ENCODE peak calls at places on chromosomes 13 and 19, in nine cellular contexts. A is tibial nerve; R is CD8-positive, alpha-beta T cell; J is suprapubic skin; O is IMR-90; D is epithelial cell of prostate; X is heart left ventricle; K is heart right ventricle; Q is ovary. Y is an unnamed sample.

GRCh38 chr19:44848805-44849457 is 2.8 kb downstream of the NECTIN2 start:
- DNase-seq in Q (peak), A (no peak), X (peak), D (no peak), K (peak), J (peak), R (no peak), O (no peak), Y (no peak)

GRCh38 chr13:79380943-79381445 is 25.1 kb downstream of the RBM26 start:
- DNase-seq in A (no peak), J (no peak), O (no peak), K (no peak), D (no peak), R (no peak), X (no peak), Q (no peak), Y (no peak)

GRCh38 chr13:37074703-37075102 is 15.2 kb upstream of the SUPT20H start:
- DNase-seq in J (no peak), X (no peak), O (peak), K (no peak), Q (no peak), A (no peak), R (no peak), D (no peak), Y (no peak)

GRCh38 chr19:4058696-4059492 is 7.8 kb downstream of the ZBTB7A start:
- DNase-seq in Q (peak), X (peak), R (no peak), A (no peak), J (no peak), D (no peak), K (no peak), O (no peak), Y (no peak)

GRCh38 chr13:79307866-79308298 is 98.2 kb downstream of the RBM26 start:
- DNase-seq in K (no peak), J (no peak), Q (peak), O (peak), D (peak), X (peak), A (no peak), R (no peak), Y (no peak)

GRCh38 chr13:65310663-65311328 is 1919.3 kb downstream of the PCDH9 start:
- DNase-seq in X (no peak), J (no peak), Q (no peak), O (no peak), R (no peak), A (no peak), K (no peak), D (no peak), Y (no peak)

GRCh38 chr19:14406645-14407331 is 12.4 kb downstream of the DDX39A start:
- DNase-seq in O (no peak), K (no peak), A (no peak), D (no peak), X (no peak), R (no peak), J (no peak), Q (no peak), Y (no peak)

GRCh38 chr13:83085186-83085900 is 796.9 kb downstream of the SLITRK1 start:
- DNase-seq in O (peak), Q (no peak), A (no peak), K (no peak), D (no peak), X (no peak), J (no peak), R (no peak), Y (no peak)

GRCh38 chr19:55681131-55682087 is 6.4 kb downstream of the EPN1 start:
- DNase-seq in O (peak), Q (peak), J (no peak), D (no peak), R (no peak), X (no peak), K (no peak), A (no peak), Y (no peak)

GRCh38 chr13:39900106-39900750 is 244.8 kb downstream of the COG6 start:
- DNase-seq in A (no peak), K (no peak), D (no peak), X (no peak), J (no peak), O (peak), R (no peak), Q (no peak), Y (no peak)

GRCh38 chr19:56066152-56067023 is 54.7 kb downstream of the ZNF787 start:
- DNase-seq in A (no peak), X (peak), K (peak), O (peak), J (no peak), D (no peak), R (peak), Q (peak), Y (peak)

GRCh38 chr13:40116008-40116407 is 460.5 kb downstream of the COG6 start:
- DNase-seq in X (peak), J (no peak), Q (peak), R (no peak), A (peak), D (peak), K (no peak), O (peak), Y (peak)

GRCh38 chr19:30224689-30225606 is 147.2 kb upstream of the ZNF536 start:
- DNase-seq in K (no peak), R (no peak), J (no peak), D (no peak), O (no peak), X (no peak), Q (no peak), A (no peak), Y (no peak)

GRCh38 chr19:37506387-37507166 is at the start of gene ZNF793:
- DNase-seq in O (peak), D (peak), R (peak), X (peak), Q (peak), J (peak), A (peak), K (peak), Y (peak)

GRCh38 chr19:48633148-48634035 is 3.8 kb downstream of the DBP start:
- DNase-seq in R (no peak), D (no peak), A (no peak), K (no peak), J (peak), O (no peak), X (no peak), Q (no peak), Y (no peak)

GRCh38 chr19:48632692-48633147 is 4.5 kb downstream of the DBP start:
- DNase-seq in A (no peak), K (no peak), O (peak), D (no peak), Q (no peak), J (no peak), R (no peak), X (no peak), Y (no peak)

GRCh38 chr19:48634424-48635262 is 2.5 kb downstream of the DBP start:
- DNase-seq in Q (peak), R (peak), D (peak), J (peak), A (peak), O (peak), X (peak), K (peak), Y (peak)

GRCh38 chr19:48635263-48635965 is 1.8 kb downstream of the DBP start:
- DNase-seq in J (peak), D (no peak), A (peak), X (peak), R (peak), O (no peak), K (peak), Q (peak), Y (peak)

DNA sequence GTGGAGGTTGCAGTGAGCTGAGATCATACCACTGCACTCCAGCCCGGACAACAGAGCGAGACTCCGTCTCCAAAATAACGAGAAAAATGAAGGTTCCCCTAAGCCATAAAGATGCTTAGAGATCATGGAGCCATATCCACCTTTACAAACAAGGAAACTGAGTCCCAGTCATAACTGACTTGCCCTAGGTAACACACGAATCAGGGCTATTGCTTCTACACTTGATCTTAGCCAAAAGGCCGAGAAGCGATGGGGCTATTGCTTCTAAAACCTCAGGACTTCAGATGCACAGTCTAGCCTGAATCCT is 3.2 kb downstream of the DBP start:
- DNase-seq in J (no peak), D (no peak), Q (no peak), A (no peak), X (no peak), R (no peak), O (no peak), K (no peak), Y (no peak)
- H3K27ac ChIP-seq in J (peak), D (peak), Q (peak), A (peak), X (peak), R (peak), O (peak), K (peak), Y (peak)

GRCh38 chr19:5624154-5624663 is 1.3 kb downstream of the SAFB start:
- DNase-seq in X (no peak), D (no peak), J (no peak), R (no peak), Q (peak), O (peak), A (peak), K (peak), Y (peak)
- H3K27ac ChIP-seq in X (peak), D (peak), J (peak), R (peak), Q (peak), O (peak), A (peak), K (peak), Y (peak)

GRCh38 chr19:10922638-10923014 is 5.8 kb downstream of the YIPF2 start:
- DNase-seq in R (no peak), D (no peak), K (no peak), A (no peak), Q (no peak), X (no peak), J (no peak), O (no peak), Y (no peak)
- H3K27ac ChIP-seq in R (no peak), D (no peak), K (no peak), A (no peak), Q (no peak), X (no peak), J (no peak), O (no peak), Y (no peak)

GRCh38 chr19:34985249-34986022 is 14.7 kb upstream of the GRAMD1A start:
- DNase-seq in R (no peak), A (no peak), O (peak), K (peak), J (peak), X (peak), Q (no peak), D (no peak), Y (no peak)
- H3K27ac ChIP-seq in R (peak), A (no peak), O (no peak), K (peak), J (peak), X (no peak), Q (no peak), D (no peak), Y (peak)

DNA sequence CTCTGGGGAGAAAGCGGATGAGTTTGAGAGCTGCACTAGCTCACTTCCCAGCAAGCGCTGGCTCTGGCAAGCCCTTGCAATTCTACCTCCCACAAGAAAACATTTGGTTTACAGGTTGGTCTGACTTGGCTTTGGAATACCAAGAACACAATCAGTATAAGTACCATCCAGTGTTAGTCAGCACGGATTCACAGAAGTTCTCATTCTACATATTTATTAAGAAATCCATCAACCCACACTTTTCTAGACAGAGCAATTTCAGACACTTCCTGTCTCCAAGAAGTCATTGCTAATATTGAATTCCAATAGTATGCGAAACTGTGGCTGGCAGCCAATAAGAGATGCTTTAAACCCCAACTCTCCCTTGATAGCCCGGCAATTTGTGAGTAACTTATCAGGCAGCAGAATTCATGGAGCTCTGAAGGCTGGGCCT is 59.5 kb upstream of the WASF3 start:
- DNase-seq in K (no peak), D (no peak), O (peak), J (no peak), R (no peak), Q (no peak), X (no peak), A (no peak), Y (no peak)
- H3K27ac ChIP-seq in K (no peak), D (peak), O (no peak), J (no peak), R (no peak), Q (no peak), X (no peak), A (no peak), Y (no peak)

DNA sequence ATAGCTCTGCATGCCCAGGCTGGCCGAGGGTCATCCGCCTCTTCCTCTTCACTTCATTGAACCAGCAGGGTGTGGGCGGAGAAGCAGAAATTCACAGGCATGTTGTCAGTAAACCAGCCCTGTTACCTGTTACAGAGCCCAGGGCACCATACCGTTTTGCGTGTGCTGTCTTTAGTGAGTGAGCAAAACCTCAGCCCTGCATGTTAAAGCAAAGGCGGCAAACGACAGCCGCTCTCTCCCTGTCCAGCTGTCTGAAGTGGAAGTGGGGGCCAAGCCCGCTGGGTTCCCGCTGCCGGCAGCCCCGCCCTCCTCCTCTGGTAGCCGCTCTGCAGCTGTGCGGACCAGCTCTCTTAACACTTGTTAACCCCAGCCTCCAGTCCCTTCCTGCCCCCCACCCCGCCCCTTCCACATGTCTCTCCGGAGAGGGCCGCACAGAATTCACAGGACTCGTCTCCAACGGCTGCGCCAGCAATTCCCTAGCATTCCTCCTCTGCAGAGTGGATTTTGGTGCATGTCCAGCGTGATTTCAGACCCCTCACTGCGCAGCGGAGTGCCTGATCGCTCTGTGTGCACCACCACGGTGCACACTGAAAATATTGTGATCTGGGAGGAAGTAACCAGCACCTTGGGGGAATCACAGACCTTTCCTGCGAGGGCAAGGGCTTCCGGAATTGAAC is 12.7 kb downstream of the KLHL26 start:
- DNase-seq in D (no peak), O (peak), R (no peak), X (peak), Q (peak), K (peak), A (peak), J (no peak), Y (no peak)
- H3K27ac ChIP-seq in D (no peak), O (peak), R (no peak), X (peak), Q (peak), K (peak), A (peak), J (peak), Y (no peak)

GRCh38 chr19:33075519-33075918 is 5.5 kb upstream of the GPATCH1 start:
- DNase-seq in D (no peak), X (no peak), K (no peak), O (no peak), J (no peak), R (no peak), Q (no peak), A (no peak), Y (no peak)
- H3K27ac ChIP-seq in D (no peak), X (no peak), K (no peak), O (no peak), J (no peak), R (no peak), Q (no peak), A (no peak), Y (no peak)

DNA sequence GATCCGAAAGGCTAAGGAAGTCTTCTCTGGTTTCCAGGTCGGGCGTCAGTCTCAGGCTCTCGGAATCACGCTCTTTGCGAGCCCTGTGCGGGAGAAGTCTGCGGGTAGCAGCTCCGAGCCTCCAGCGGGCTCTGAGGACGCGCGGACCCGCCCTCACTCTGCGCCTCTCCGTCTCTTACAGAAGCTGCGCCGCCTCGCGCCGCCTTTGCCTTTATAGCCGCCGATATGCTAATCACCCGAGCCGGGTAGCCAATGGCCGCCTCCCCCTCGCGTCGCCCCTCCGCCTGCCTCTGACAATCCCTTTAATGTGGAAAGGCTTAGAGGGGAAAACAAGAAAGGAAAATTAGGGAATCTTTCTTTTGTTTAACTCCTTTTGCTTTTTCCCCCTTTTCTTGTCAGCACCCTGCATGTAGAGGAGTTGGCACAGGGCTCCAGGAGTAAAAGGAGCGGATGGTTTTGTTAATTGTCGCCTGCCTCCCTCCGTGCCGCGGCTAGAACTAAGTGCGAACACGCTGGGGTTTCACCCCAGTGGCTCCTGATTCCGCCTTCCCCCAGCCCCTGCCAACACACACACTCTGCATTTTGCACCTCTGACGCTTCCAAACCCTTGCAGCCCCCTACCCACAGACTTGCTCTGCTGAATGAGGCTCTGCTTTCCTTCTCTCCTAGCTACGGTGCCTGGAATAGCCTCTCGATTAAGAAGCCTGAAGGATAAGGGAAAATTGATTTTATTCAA is at the start of gene PCDH8:
- DNase-seq in A (peak), X (no peak), K (no peak), D (no peak), R (no peak), J (no peak), O (no peak), Q (no peak), Y (no peak)
- H3K27ac ChIP-seq in A (no peak), X (no peak), K (no peak), D (no peak), R (no peak), J (no peak), O (no peak), Q (no peak), Y (no peak)

GRCh38 chr13:99985243-99985874 is 3.8 kb downstream of the ZIC2 start:
- DNase-seq in O (no peak), A (no peak), X (no peak), J (no peak), Q (no peak), D (no peak), K (no peak), R (no peak), Y (no peak)

GRCh38 chr13:99986751-99987150 is 5.2 kb downstream of the ZIC2 start:
- DNase-seq in O (no peak), D (no peak), Q (no peak), A (no peak), R (no peak), X (no peak), K (no peak), J (no peak), Y (no peak)

GRCh38 chr13:99985886-99986527 is 4.4 kb downstream of the ZIC2 start:
- DNase-seq in K (no peak), O (no peak), D (no peak), X (no peak), J (no peak), Q (no peak), A (no peak), R (no peak), Y (no peak)

GRCh38 chr13:99988469-99989375 is 7.1 kb downstream of the ZIC2 start:
- DNase-seq in O (no peak), D (no peak), X (no peak), A (no peak), J (no peak), R (no peak), K (no peak), Q (no peak), Y (no peak)

GRCh38 chr13:99987180-99988047 is 5.8 kb downstream of the ZIC2 start:
- DNase-seq in Q (no peak), A (no peak), R (no peak), X (no peak), D (no peak), K (no peak), O (no peak), J (no peak), Y (no peak)
- H3K27ac ChIP-seq in Q (no peak), A (no peak), R (no peak), X (no peak), D (no peak), K (no peak), O (no peak), J (no peak), Y (no peak)

DNA sequence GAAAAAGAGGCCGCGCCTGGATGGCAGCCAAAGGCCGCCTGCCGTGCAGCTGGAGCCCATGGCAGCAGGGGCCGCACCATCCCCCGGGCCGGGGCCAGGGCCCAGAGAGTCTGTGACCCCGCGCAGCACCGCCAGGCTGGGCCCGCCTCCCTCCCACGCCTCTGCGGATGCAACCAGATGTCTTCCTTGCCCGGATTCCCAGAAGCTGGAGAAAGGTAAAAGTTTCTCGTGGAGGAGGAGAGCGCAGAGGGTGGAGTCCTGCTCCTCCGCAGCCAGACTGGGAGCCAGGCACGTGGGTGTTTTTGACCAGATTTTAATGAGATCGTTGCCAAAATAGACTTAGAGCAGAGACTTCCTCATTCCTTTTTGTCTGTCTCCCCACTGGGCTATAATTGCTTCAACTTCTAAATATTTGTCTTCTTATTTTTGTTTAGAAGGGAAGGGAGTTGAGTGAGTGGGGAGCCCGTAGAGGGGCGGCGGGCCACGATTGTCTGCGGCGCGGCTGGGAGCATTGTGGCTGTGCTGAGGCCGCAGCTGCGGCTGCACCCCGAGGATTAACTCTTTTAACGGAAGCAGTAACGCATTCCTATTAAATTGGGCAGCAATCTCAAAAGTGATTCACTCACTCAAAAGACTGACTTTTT is 22.8 kb upstream of the NDUFS7 start:
- DNase-seq in X (peak), K (peak), J (no peak), R (no peak), Q (peak), A (peak), O (peak), D (no peak), Y (no peak)
- H3K27ac ChIP-seq in X (peak), K (peak), J (peak), R (no peak), Q (peak), A (peak), O (peak), D (no peak), Y (no peak)